ENCODE peak calls at places on chromosomes 2 and 18, in eight cellular contexts. N, W, O, Y, S, E, U and T are unnamed samples.

GRCh38 chr2:150531626-150532419 is 44.4 kb upstream of the RND3 start:
- DNase-seq in O (no peak), W (no peak), E (no peak), U (no peak), Y (no peak), N (peak; percentile 67), S (no peak), T (no peak)

GRCh38 chr18:42030586-42031182 is 75.7 kb downstream of the PIK3C3 start:
- DNase-seq in U (no peak), E (no peak), W (no peak), O (no peak), S (peak; percentile 2), N (peak; percentile 49), Y (no peak), T (no peak)

GRCh38 chr2:210762604-210763588 is 206.5 kb downstream of the CPS1 start:
- DNase-seq in Y (no peak), O (no peak), U (no peak), N (no peak), W (no peak), S (no peak), E (no peak), T (no peak)

GRCh38 chr2:24613154-24613814 is 122.2 kb downstream of the NCOA1 start:
- DNase-seq in Y (no peak), E (no peak), S (peak; percentile 58), O (no peak), U (no peak), N (peak; percentile 71), W (peak; percentile 61), T (no peak)

GRCh38 chr18:48845174-48845573 is 105.6 kb downstream of the SMAD7 start:
- DNase-seq in O (no peak), W (no peak), U (no peak), S (no peak), Y (no peak), E (no peak), N (no peak), T (no peak)

GRCh38 chr2:162071016-162071415 is 3.0 kb downstream of the DPP4 start:
- DNase-seq in N (peak; percentile 20), U (no peak), W (no peak), S (no peak), E (no peak), Y (no peak), O (no peak), T (no peak)

GRCh38 chr18:49225160-49225559 is 235.3 kb downstream of the DYM start:
- DNase-seq in W (no peak), Y (no peak), E (no peak), N (peak; percentile 78), U (no peak), S (no peak), O (no peak), T (no peak)

GRCh38 chr2:7118606-7119503 is 201.6 kb downstream of the RNF144A start:
- DNase-seq in E (no peak), W (peak; percentile 24), O (no peak), Y (peak; percentile 22), U (no peak), S (no peak), N (peak; percentile 16), T (no peak)

GRCh38 chr2:9965119-9965822 is 13.8 kb downstream of the GRHL1 start:
- DNase-seq in Y (no peak), N (no peak), O (no peak), S (no peak), W (no peak), U (no peak), E (no peak), T (no peak)

GRCh38 chr2:16030206-16031054 is 90.1 kb downstream of the MYCN start:
- DNase-seq in N (no peak), U (no peak), S (no peak), O (no peak), W (no peak), Y (no peak), E (no peak), T (no peak)

GRCh38 chr2:217363470-217363869 is 503.6 kb upstream of the TNP1 start:
- DNase-seq in O (no peak), U (no peak), E (no peak), S (no peak), Y (no peak), N (no peak), W (no peak), T (no peak)

GRCh38 chr2:236623816-236624215 is 54.2 kb downstream of the ACKR3 start:
- DNase-seq in U (no peak), W (no peak), Y (no peak), O (no peak), S (no peak), N (no peak), E (no peak), T (no peak)

GRCh38 chr2:79782540-79782939 is 269.7 kb downstream of the CTNNA2 start:
- DNase-seq in N (no peak), S (no peak), O (no peak), W (no peak), Y (no peak), E (no peak), U (no peak), T (no peak)

GRCh38 chr2:65539633-65540032 is 107.2 kb upstream of the SPRED2 start:
- DNase-seq in U (no peak), E (no peak), N (no peak), O (no peak), Y (no peak), S (no peak), W (peak; percentile 23), T (peak; percentile 39)